ENCODE peak calls at places on chromosomes 11 and 22, in four cellular contexts. X is left lung, C is heart right ventricle, D is psoas muscle. Y is an unnamed sample.

GRCh38 chr11:107859459-107860239 is 1.1 kb upstream of the SLC35F2 start:
- ATAC-seq in X (peak; percentile 49), C (peak; percentile 23), D (peak; percentile 82), Y (no peak)

GRCh38 chr11:1920909-1921575 is 1.5 kb downstream of the TNNT3 start:
- ATAC-seq in X (no peak), C (no peak), D (peak; percentile 59), Y (no peak)

GRCh38 chr11:63838150-63838681 is 694 bp upstream of the MARK2 start:
- ATAC-seq in X (no peak), C (no peak), D (no peak), Y (no peak)

GRCh38 chr11:72553748-72554147 is 119.4 kb upstream of the CLPB start:
- ATAC-seq in X (peak; percentile 47), C (no peak), D (no peak), Y (no peak)

GRCh38 chr11:59200421-59200746 is 12.3 kb downstream of the MPEG1 start:
- ATAC-seq in X (no peak), C (peak; percentile 27), D (no peak), Y (no peak)

GRCh38 chr11:93737904-93738612 is 3.2 kb downstream of the TAF1D start:
- ATAC-seq in X (no peak), C (no peak), D (no peak), Y (no peak)

GRCh38 chr11:118609380-118610219 is 2.2 kb downstream of the PHLDB1 start:
- ATAC-seq in X (no peak), C (no peak), D (no peak), Y (no peak)

GRCh38 chr11:16846305-16846704 is 107.9 kb downstream of the C11orf58 start:
- ATAC-seq in X (no peak), C (no peak), D (no peak), Y (no peak)

GRCh38 chr22:29830585-29830984 is 7.5 kb downstream of the ASCC2 start:
- ATAC-seq in X (no peak), C (peak; percentile 69), D (peak; percentile 91), Y (no peak)

GRCh38 chr11:129658558-129658882 is 157.1 kb upstream of the TMEM45B start:
- ATAC-seq in X (no peak), C (no peak), D (no peak), Y (no peak)

GRCh38 chr22:36351921-36352774 is 35.6 kb downstream of the MYH9 start:
- ATAC-seq in X (peak; percentile 65), C (no peak), D (no peak), Y (peak; percentile 23)

GRCh38 chr22:41873391-41873790 is 40.5 kb downstream of the SREBF2 start:
- ATAC-seq in X (no peak), C (no peak), D (peak; percentile 46), Y (no peak)

GRCh38 chr22:21587803-21588611 is 20.5 kb downstream of the UBE2L3 start:
- ATAC-seq in X (peak; percentile 16), C (no peak), D (no peak), Y (no peak)

GRCh38 chr22:34105461-34106062 is 185.3 kb upstream of the LARGE1 start:
- ATAC-seq in X (peak; percentile 95), C (no peak), D (peak; percentile 69), Y (no peak)

GRCh38 chr11:11078344-11078743 is 220.5 kb upstream of the ZBED5 start:
- ATAC-seq in X (no peak), C (no peak), D (peak; percentile 54), Y (no peak)

GRCh38 chr11:47587039-47587675 is 679 bp downstream of the FAM180B start:
- ATAC-seq in X (no peak), C (no peak), D (no peak), Y (peak; percentile 8)

GRCh38 chr11:69123593-69124545 is 31.9 kb upstream of the SMIM38 start:
- ATAC-seq in X (peak; percentile 15), C (no peak), D (no peak), Y (no peak)

GRCh38 chr11:121543981-121544380 is 91.2 kb upstream of the SORL1-AS1 start:
- ATAC-seq in X (no peak), C (no peak), D (no peak), Y (no peak)

GRCh38 chr11:31816467-31817053 is 5.4 kb upstream of the PAX6 start:
- ATAC-seq in X (no peak), C (no peak), D (no peak), Y (no peak)

GRCh38 chr11:11444027-11444799 is 91.2 kb upstream of the CSNK2A3 start:
- ATAC-seq in X (peak; percentile 25), C (peak; percentile 31), D (peak; percentile 65), Y (peak; percentile 11)

GRCh38 chr11:11247576-11247975 is 105.5 kb downstream of the CSNK2A3 start:
- ATAC-seq in X (no peak), C (no peak), D (no peak), Y (no peak)

GRCh38 chr11:82682003-82682751 is 51.5 kb downstream of the FAM181B start:
- ATAC-seq in X (peak; percentile 89), C (peak; percentile 42), D (peak; percentile 54), Y (peak; percentile 74)
- TF ChIP-seq CTCF in X (peak; percentile 60), C (peak; percentile 56), D (peak; percentile 51), Y (peak; percentile 37)

DNA sequence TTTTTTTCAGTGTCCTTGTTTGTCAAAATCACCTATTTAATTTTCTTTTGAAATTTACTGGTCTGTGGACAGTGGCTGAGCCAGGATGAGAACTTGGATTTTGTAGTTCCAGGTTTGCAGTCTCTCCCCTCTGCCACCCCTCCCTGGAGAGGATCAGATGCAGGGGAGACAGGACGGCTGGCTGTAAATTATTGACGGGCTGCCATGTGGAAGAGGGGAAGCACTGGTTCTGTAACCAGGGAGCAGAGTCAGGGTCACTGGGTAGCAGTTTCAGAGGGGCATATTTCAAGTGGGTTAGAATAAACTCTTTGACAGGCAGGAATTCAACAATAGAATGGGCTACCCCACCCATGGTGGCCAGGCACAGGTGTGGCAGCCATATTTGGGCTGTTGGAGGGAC is 20.6 kb upstream of the YWHAH start:
- ATAC-seq in X (no peak), C (no peak), D (no peak), Y (no peak)
- TF ChIP-seq CTCF in X (no peak), C (no peak), D (no peak), Y (no peak)

GRCh38 chr11:65803797-65804492 is 17.1 kb downstream of the OVOL1 start:
- ATAC-seq in X (no peak), C (no peak), D (no peak), Y (no peak)

GRCh38 chr11:65808744-65809341 is 22.0 kb downstream of the OVOL1 start:
- ATAC-seq in X (no peak), C (no peak), D (no peak), Y (no peak)

GRCh38 chr11:65809496-65809895 is 22.6 kb downstream of the OVOL1 start:
- ATAC-seq in X (no peak), C (no peak), D (no peak), Y (no peak)

GRCh38 chr11:65810046-65810868 is 23.4 kb downstream of the OVOL1 start:
- ATAC-seq in X (peak; percentile 10), C (no peak), D (peak; percentile 64), Y (no peak)

DNA sequence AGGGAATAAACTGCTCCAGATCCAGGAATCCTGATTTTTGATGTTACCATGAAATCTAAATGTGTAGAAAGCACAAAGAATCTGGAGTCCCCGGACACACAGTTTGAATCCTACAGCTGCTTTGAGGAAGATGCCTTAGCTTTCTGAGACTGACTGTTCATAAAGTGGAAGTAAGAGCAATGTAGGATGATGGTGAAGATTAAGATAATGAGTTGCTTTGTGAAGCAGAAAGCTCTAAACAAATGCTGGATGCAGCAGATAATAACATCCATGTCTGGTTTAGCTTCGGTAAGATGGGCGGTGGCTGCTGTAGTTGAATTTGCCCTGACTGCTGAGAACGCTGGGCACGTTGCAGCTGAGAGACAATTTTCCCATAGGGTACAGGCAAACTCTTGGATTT is 20.1 kb downstream of the OVOL1 start:
- ATAC-seq in X (no peak), C (no peak), D (no peak), Y (no peak)
- TF ChIP-seq CTCF in X (no peak), C (no peak), D (no peak), Y (no peak)

GRCh38 chr11:120431633-120432032 is 79.9 kb upstream of the GRIK4 start:
- ATAC-seq in X (peak; percentile 60), C (peak; percentile 61), D (peak; percentile 83), Y (peak; percentile 66)
- TF ChIP-seq CTCF in X (no peak), C (peak; percentile 17), D (peak; percentile 43), Y (peak; percentile 38)

DNA sequence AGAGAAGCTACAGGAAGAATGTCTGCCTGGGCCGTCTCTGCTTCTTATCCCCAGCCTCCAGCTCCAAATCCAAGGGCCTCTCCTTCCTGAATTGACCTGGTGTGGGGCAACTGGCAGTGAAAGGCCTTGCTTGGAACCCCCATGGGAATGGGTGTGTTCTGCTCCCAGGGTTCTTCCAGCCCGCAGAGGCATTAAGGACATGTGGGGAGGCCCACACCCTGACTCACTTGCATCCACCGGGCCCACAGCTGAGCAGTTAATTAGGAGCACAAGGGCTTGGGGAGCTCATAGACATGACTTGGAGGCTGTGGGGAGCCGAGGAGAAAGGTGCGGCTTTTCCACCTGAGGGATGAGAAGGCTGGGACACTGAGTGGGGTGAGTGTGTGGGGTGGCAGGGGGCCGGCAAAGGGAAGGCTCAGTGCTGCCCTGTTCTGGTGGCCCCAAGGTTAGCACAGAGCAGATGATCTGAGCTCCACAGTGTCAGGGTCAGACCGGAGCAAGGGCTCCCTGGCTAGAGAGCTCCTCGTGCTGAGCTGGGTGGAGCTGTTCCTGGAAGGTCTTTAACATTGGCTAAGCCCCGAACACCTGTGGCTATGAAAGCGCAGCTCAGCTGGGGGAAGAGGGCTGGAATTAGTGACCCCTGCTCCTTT is 64.5 kb upstream of the NECTIN1 start:
- ATAC-seq in X (no peak), C (no peak), D (no peak), Y (no peak)
- TF ChIP-seq CTCF in X (no peak), C (no peak), D (no peak), Y (no peak)

DNA sequence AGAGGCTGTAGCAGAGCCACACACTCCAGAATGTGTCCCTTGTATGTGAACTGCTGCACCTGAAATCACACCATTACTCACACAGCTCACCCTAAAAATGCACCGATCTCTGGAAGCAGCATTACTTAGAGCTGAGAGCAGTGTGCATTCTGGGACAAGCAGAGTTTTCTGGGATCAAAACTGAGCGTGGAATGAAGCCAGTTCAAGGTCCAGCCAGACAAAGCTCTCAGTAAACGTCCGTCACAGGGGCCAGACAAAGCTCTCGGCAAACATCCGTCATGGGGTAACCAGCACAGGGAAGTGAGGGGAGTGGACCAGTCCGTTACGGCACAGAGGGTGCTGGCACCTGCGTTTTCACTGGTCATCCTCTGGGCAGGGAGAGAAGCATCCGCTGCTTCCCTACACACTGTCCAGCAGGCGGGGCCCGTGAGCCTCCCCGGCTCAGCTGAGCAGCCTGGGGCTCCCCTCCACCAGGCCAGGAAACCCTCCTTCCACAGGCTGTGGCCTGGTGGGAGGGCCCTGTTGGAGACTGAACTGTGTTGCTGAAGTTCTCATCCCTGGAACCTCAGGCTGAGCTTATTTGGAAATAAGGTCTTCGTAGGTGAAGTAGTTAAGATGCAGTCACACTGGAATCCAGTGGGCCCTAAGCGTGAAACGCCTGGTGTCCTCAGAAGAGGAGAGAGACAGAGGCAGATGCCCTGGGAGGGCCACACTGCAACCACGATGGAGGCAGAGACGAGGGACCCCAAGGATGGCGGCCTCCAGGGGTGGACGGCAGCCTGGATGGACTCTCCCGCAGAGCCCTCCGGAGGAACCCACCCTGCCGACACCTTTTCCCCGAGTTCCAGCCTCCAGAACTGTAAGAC is 883.9 kb downstream of the BRD1 start:
- ATAC-seq in X (peak; percentile 54), C (peak; percentile 20), D (no peak), Y (no peak)
- TF ChIP-seq CTCF in X (peak; percentile 52), C (peak; percentile 46), D (peak; percentile 15), Y (no peak)